ENCODE peak calls at places on chromosomes 1 and 21, in ten cellular contexts. One of them, this sample, is unnamed.

GRCh38 chr1:109468903-109469302 is 2.6 kb downstream of the SYPL2 start:
- DNase-seq in central memory CD4-positive, alpha-beta T cell: no peak
- DNase-seq in adrenal gland: no peak
- DNase-seq in stimulated activated CD4-positive, alpha-beta T cell treated with anti-CD3 and anti-CD28 coated beads, TNF-alpha, amount 100 ng/mL, for 1 hour: no peak
- DNase-seq in activated T-cell treated with anti-CD3 and anti-CD28 coated beads, Interleukin-2, amount 50 U/mL, for 48 hours: no peak
- DNase-seq in AG09309: no peak
- DNase-seq in NCI-H1105 treated with DMSO at 0.1 percent for 48 hours: no peak
- DNase-seq in CD8-positive, alpha-beta memory T cell: no peak
- DNase-seq in glutamatergic neuron: no peak
- DNase-seq in neuronal stem cell: no peak
- DNase-seq in this sample: no peak

GRCh38 chr1:43834280-43835140 is 99.1 kb upstream of the ARTN start:
- DNase-seq in activated T-cell treated with anti-CD3 and anti-CD28 coated beads, Interleukin-2, amount 50 U/mL, for 48 hours: peak; percentile 34
- DNase-seq in AG09309: peak; percentile 81
- DNase-seq in glutamatergic neuron: no peak
- DNase-seq in central memory CD4-positive, alpha-beta T cell: no peak
- DNase-seq in stimulated activated CD4-positive, alpha-beta T cell treated with anti-CD3 and anti-CD28 coated beads, TNF-alpha, amount 100 ng/mL, for 1 hour: no peak
- DNase-seq in NCI-H1105 treated with DMSO at 0.1 percent for 48 hours: no peak
- DNase-seq in neuronal stem cell: no peak
- DNase-seq in CD8-positive, alpha-beta memory T cell: no peak
- DNase-seq in adrenal gland: peak; percentile 23
- DNase-seq in this sample: no peak

GRCh38 chr1:191508239-191508638 is 650.0 kb upstream of the RGS18 start:
- DNase-seq in AG09309: no peak
- DNase-seq in adrenal gland: no peak
- DNase-seq in NCI-H1105 treated with DMSO at 0.1 percent for 48 hours: no peak
- DNase-seq in central memory CD4-positive, alpha-beta T cell: no peak
- DNase-seq in stimulated activated CD4-positive, alpha-beta T cell treated with anti-CD3 and anti-CD28 coated beads, TNF-alpha, amount 100 ng/mL, for 1 hour: no peak
- DNase-seq in CD8-positive, alpha-beta memory T cell: no peak
- DNase-seq in activated T-cell treated with anti-CD3 and anti-CD28 coated beads, Interleukin-2, amount 50 U/mL, for 48 hours: no peak
- DNase-seq in neuronal stem cell: no peak
- DNase-seq in glutamatergic neuron: no peak
- DNase-seq in this sample: no peak

GRCh38 chr1:163170975-163171676 is 31.6 kb downstream of the RGS5 start:
- DNase-seq in adrenal gland: no peak
- DNase-seq in glutamatergic neuron: no peak
- DNase-seq in activated T-cell treated with anti-CD3 and anti-CD28 coated beads, Interleukin-2, amount 50 U/mL, for 48 hours: no peak
- DNase-seq in stimulated activated CD4-positive, alpha-beta T cell treated with anti-CD3 and anti-CD28 coated beads, TNF-alpha, amount 100 ng/mL, for 1 hour: no peak
- DNase-seq in AG09309: no peak
- DNase-seq in CD8-positive, alpha-beta memory T cell: no peak
- DNase-seq in NCI-H1105 treated with DMSO at 0.1 percent for 48 hours: no peak
- DNase-seq in neuronal stem cell: no peak
- DNase-seq in central memory CD4-positive, alpha-beta T cell: no peak
- DNase-seq in this sample: no peak

GRCh38 chr1:53084589-53084971 is 22.6 kb downstream of the PODN start:
- DNase-seq in glutamatergic neuron: no peak
- DNase-seq in stimulated activated CD4-positive, alpha-beta T cell treated with anti-CD3 and anti-CD28 coated beads, TNF-alpha, amount 100 ng/mL, for 1 hour: no peak
- DNase-seq in AG09309: no peak
- DNase-seq in activated T-cell treated with anti-CD3 and anti-CD28 coated beads, Interleukin-2, amount 50 U/mL, for 48 hours: no peak
- DNase-seq in neuronal stem cell: no peak
- DNase-seq in adrenal gland: no peak
- DNase-seq in central memory CD4-positive, alpha-beta T cell: no peak
- DNase-seq in CD8-positive, alpha-beta memory T cell: no peak
- DNase-seq in NCI-H1105 treated with DMSO at 0.1 percent for 48 hours: no peak
- DNase-seq in this sample: no peak

GRCh38 chr1:1283821-1284220 is 3.6 kb downstream of the SCNN1D start:
- DNase-seq in neuronal stem cell: no peak
- DNase-seq in stimulated activated CD4-positive, alpha-beta T cell treated with anti-CD3 and anti-CD28 coated beads, TNF-alpha, amount 100 ng/mL, for 1 hour: no peak
- DNase-seq in NCI-H1105 treated with DMSO at 0.1 percent for 48 hours: peak; percentile 1
- DNase-seq in glutamatergic neuron: peak; percentile 69
- DNase-seq in central memory CD4-positive, alpha-beta T cell: no peak
- DNase-seq in activated T-cell treated with anti-CD3 and anti-CD28 coated beads, Interleukin-2, amount 50 U/mL, for 48 hours: no peak
- DNase-seq in CD8-positive, alpha-beta memory T cell: no peak
- DNase-seq in AG09309: no peak
- DNase-seq in adrenal gland: no peak
- DNase-seq in this sample: no peak

GRCh38 chr1:111643696-111644095 is 24.1 kb downstream of the RAP1A start:
- DNase-seq in neuronal stem cell: no peak
- DNase-seq in adrenal gland: no peak
- DNase-seq in NCI-H1105 treated with DMSO at 0.1 percent for 48 hours: no peak
- DNase-seq in stimulated activated CD4-positive, alpha-beta T cell treated with anti-CD3 and anti-CD28 coated beads, TNF-alpha, amount 100 ng/mL, for 1 hour: no peak
- DNase-seq in CD8-positive, alpha-beta memory T cell: no peak
- DNase-seq in central memory CD4-positive, alpha-beta T cell: no peak
- DNase-seq in glutamatergic neuron: no peak
- DNase-seq in AG09309: no peak
- DNase-seq in activated T-cell treated with anti-CD3 and anti-CD28 coated beads, Interleukin-2, amount 50 U/mL, for 48 hours: no peak
- DNase-seq in this sample: no peak

GRCh38 chr1:223712856-223713494 is 636 bp downstream of the CAPN2 start:
- DNase-seq in glutamatergic neuron: peak; percentile 42
- DNase-seq in CD8-positive, alpha-beta memory T cell: peak; percentile 62
- DNase-seq in central memory CD4-positive, alpha-beta T cell: peak; percentile 39
- DNase-seq in neuronal stem cell: no peak
- DNase-seq in activated T-cell treated with anti-CD3 and anti-CD28 coated beads, Interleukin-2, amount 50 U/mL, for 48 hours: peak; percentile 62
- DNase-seq in NCI-H1105 treated with DMSO at 0.1 percent for 48 hours: no peak
- DNase-seq in adrenal gland: peak; percentile 35
- DNase-seq in stimulated activated CD4-positive, alpha-beta T cell treated with anti-CD3 and anti-CD28 coated beads, TNF-alpha, amount 100 ng/mL, for 1 hour: no peak
- DNase-seq in AG09309: no peak
- DNase-seq in this sample: no peak

GRCh38 chr1:157369808-157370521 is 182.3 kb downstream of the FCRL5 start:
- DNase-seq in CD8-positive, alpha-beta memory T cell: no peak
- DNase-seq in neuronal stem cell: peak; percentile 62
- DNase-seq in NCI-H1105 treated with DMSO at 0.1 percent for 48 hours: peak; percentile 42
- DNase-seq in central memory CD4-positive, alpha-beta T cell: peak; percentile 9
- DNase-seq in adrenal gland: peak; percentile 64
- DNase-seq in AG09309: no peak
- DNase-seq in activated T-cell treated with anti-CD3 and anti-CD28 coated beads, Interleukin-2, amount 50 U/mL, for 48 hours: peak; percentile 40
- DNase-seq in stimulated activated CD4-positive, alpha-beta T cell treated with anti-CD3 and anti-CD28 coated beads, TNF-alpha, amount 100 ng/mL, for 1 hour: no peak
- DNase-seq in glutamatergic neuron: no peak
- DNase-seq in this sample: peak; percentile 39

GRCh38 chr1:43973981-43974442 is 748 bp upstream of the ATP6V0B start:
- DNase-seq in CD8-positive, alpha-beta memory T cell: no peak
- DNase-seq in central memory CD4-positive, alpha-beta T cell: no peak
- DNase-seq in activated T-cell treated with anti-CD3 and anti-CD28 coated beads, Interleukin-2, amount 50 U/mL, for 48 hours: no peak
- DNase-seq in AG09309: no peak
- DNase-seq in glutamatergic neuron: no peak
- DNase-seq in NCI-H1105 treated with DMSO at 0.1 percent for 48 hours: peak; percentile 83
- DNase-seq in stimulated activated CD4-positive, alpha-beta T cell treated with anti-CD3 and anti-CD28 coated beads, TNF-alpha, amount 100 ng/mL, for 1 hour: no peak
- DNase-seq in neuronal stem cell: no peak
- DNase-seq in adrenal gland: no peak
- DNase-seq in this sample: no peak

GRCh38 chr21:35090403-35090802 is 41.3 kb upstream of the RUNX1 start:
- DNase-seq in stimulated activated CD4-positive, alpha-beta T cell treated with anti-CD3 and anti-CD28 coated beads, TNF-alpha, amount 100 ng/mL, for 1 hour: no peak
- DNase-seq in glutamatergic neuron: no peak
- DNase-seq in adrenal gland: no peak
- DNase-seq in CD8-positive, alpha-beta memory T cell: no peak
- DNase-seq in activated T-cell treated with anti-CD3 and anti-CD28 coated beads, Interleukin-2, amount 50 U/mL, for 48 hours: no peak
- DNase-seq in central memory CD4-positive, alpha-beta T cell: no peak
- DNase-seq in AG09309: no peak
- DNase-seq in NCI-H1105 treated with DMSO at 0.1 percent for 48 hours: no peak
- DNase-seq in neuronal stem cell: no peak
- DNase-seq in this sample: no peak

GRCh38 chr1:47387921-47388509 is 28.1 kb upstream of the FOXE3 start:
- DNase-seq in glutamatergic neuron: no peak
- DNase-seq in stimulated activated CD4-positive, alpha-beta T cell treated with anti-CD3 and anti-CD28 coated beads, TNF-alpha, amount 100 ng/mL, for 1 hour: no peak
- DNase-seq in activated T-cell treated with anti-CD3 and anti-CD28 coated beads, Interleukin-2, amount 50 U/mL, for 48 hours: no peak
- DNase-seq in CD8-positive, alpha-beta memory T cell: no peak
- DNase-seq in neuronal stem cell: no peak
- DNase-seq in adrenal gland: no peak
- DNase-seq in AG09309: no peak
- DNase-seq in NCI-H1105 treated with DMSO at 0.1 percent for 48 hours: no peak
- DNase-seq in central memory CD4-positive, alpha-beta T cell: no peak
- DNase-seq in this sample: no peak

GRCh38 chr1:82625562-82625961 is 824.8 kb downstream of the ADGRL2 start:
- DNase-seq in central memory CD4-positive, alpha-beta T cell: no peak
- DNase-seq in adrenal gland: no peak
- DNase-seq in CD8-positive, alpha-beta memory T cell: no peak
- DNase-seq in activated T-cell treated with anti-CD3 and anti-CD28 coated beads, Interleukin-2, amount 50 U/mL, for 48 hours: no peak
- DNase-seq in NCI-H1105 treated with DMSO at 0.1 percent for 48 hours: no peak
- DNase-seq in neuronal stem cell: peak; percentile 12
- DNase-seq in AG09309: no peak
- DNase-seq in stimulated activated CD4-positive, alpha-beta T cell treated with anti-CD3 and anti-CD28 coated beads, TNF-alpha, amount 100 ng/mL, for 1 hour: no peak
- DNase-seq in glutamatergic neuron: no peak
- DNase-seq in this sample: no peak

GRCh38 chr1:240706150-240706904 is 94.4 kb upstream of the GREM2 start:
- DNase-seq in central memory CD4-positive, alpha-beta T cell: no peak
- DNase-seq in stimulated activated CD4-positive, alpha-beta T cell treated with anti-CD3 and anti-CD28 coated beads, TNF-alpha, amount 100 ng/mL, for 1 hour: no peak
- DNase-seq in neuronal stem cell: no peak
- DNase-seq in NCI-H1105 treated with DMSO at 0.1 percent for 48 hours: no peak
- DNase-seq in adrenal gland: peak; percentile 29
- DNase-seq in glutamatergic neuron: no peak
- DNase-seq in CD8-positive, alpha-beta memory T cell: no peak
- DNase-seq in activated T-cell treated with anti-CD3 and anti-CD28 coated beads, Interleukin-2, amount 50 U/mL, for 48 hours: no peak
- DNase-seq in AG09309: peak; percentile 74
- DNase-seq in this sample: no peak

GRCh38 chr1:31029031-31029430 is 36.5 kb downstream of the PUM1 start:
- DNase-seq in stimulated activated CD4-positive, alpha-beta T cell treated with anti-CD3 and anti-CD28 coated beads, TNF-alpha, amount 100 ng/mL, for 1 hour: no peak
- DNase-seq in AG09309: no peak
- DNase-seq in activated T-cell treated with anti-CD3 and anti-CD28 coated beads, Interleukin-2, amount 50 U/mL, for 48 hours: no peak
- DNase-seq in adrenal gland: no peak
- DNase-seq in neuronal stem cell: no peak
- DNase-seq in CD8-positive, alpha-beta memory T cell: no peak
- DNase-seq in glutamatergic neuron: no peak
- DNase-seq in central memory CD4-positive, alpha-beta T cell: no peak
- DNase-seq in NCI-H1105 treated with DMSO at 0.1 percent for 48 hours: no peak
- DNase-seq in this sample: no peak

GRCh38 chr1:21937372-21938121 is 437 bp upstream of the HSPG2 start:
- DNase-seq in adrenal gland: peak; percentile 92
- DNase-seq in glutamatergic neuron: peak; percentile 81
- DNase-seq in activated T-cell treated with anti-CD3 and anti-CD28 coated beads, Interleukin-2, amount 50 U/mL, for 48 hours: peak; percentile 75
- DNase-seq in AG09309: no peak
- DNase-seq in CD8-positive, alpha-beta memory T cell: peak; percentile 75
- DNase-seq in stimulated activated CD4-positive, alpha-beta T cell treated with anti-CD3 and anti-CD28 coated beads, TNF-alpha, amount 100 ng/mL, for 1 hour: peak; percentile 31
- DNase-seq in NCI-H1105 treated with DMSO at 0.1 percent for 48 hours: peak; percentile 71
- DNase-seq in neuronal stem cell: peak; percentile 84
- DNase-seq in central memory CD4-positive, alpha-beta T cell: peak; percentile 61
- DNase-seq in this sample: peak; percentile 85

GRCh38 chr1:37673920-37674319 is 18.4 kb upstream of the CDCA8 start:
- DNase-seq in NCI-H1105 treated with DMSO at 0.1 percent for 48 hours: no peak
- DNase-seq in activated T-cell treated with anti-CD3 and anti-CD28 coated beads, Interleukin-2, amount 50 U/mL, for 48 hours: peak; percentile 69
- DNase-seq in neuronal stem cell: no peak
- DNase-seq in stimulated activated CD4-positive, alpha-beta T cell treated with anti-CD3 and anti-CD28 coated beads, TNF-alpha, amount 100 ng/mL, for 1 hour: no peak
- DNase-seq in glutamatergic neuron: no peak
- DNase-seq in AG09309: no peak
- DNase-seq in adrenal gland: peak; percentile 39
- DNase-seq in CD8-positive, alpha-beta memory T cell: peak; percentile 80
- DNase-seq in central memory CD4-positive, alpha-beta T cell: peak; percentile 90
- DNase-seq in this sample: no peak

This sample was measured in stomach.